ENCODE peak calls at places on chromosomes 2 and 18, in six cellular contexts. M, P, Q, S, A and H are unnamed samples. For H3K27me3 and H3K36me3, the result is how much of the 10 kb centered on the place peaks cover.

GRCh38 chr2:64406407-64406774 is 47.6 kb upstream of the LGALSL start:
- DNase-seq in M (no peak), Q (no peak), P (peak), S (no peak), A (no peak), H (no peak)

GRCh38 chr2:27078267-27079194 is at the start of gene EMILIN1:
- DNase-seq in M (no peak), Q (no peak), P (peak), A (peak), S (peak), H (peak)

GRCh38 chr2:30031184-30031583 is 109.8 kb upstream of the ALK start:
- DNase-seq in S (no peak), M (no peak), Q (no peak), P (no peak), A (no peak), H (no peak)

GRCh38 chr2:238426568-238427434 is at the start of gene ASB1:
- DNase-seq in M (peak), S (peak), Q (peak), P (peak), A (peak), H (peak)

GRCh38 chr2:73999881-74000597 is 15.3 kb downstream of the TET3 start:
- DNase-seq in Q (no peak), S (no peak), P (no peak), A (no peak), M (no peak), H (peak)

GRCh38 chr18:70036771-70037452 is 89.2 kb upstream of the CD226 start:
- DNase-seq in S (no peak), P (no peak), M (peak), Q (no peak), A (no peak), H (no peak)

GRCh38 chr2:157837851-157838441 is 38.2 kb downstream of the ACVR1 start:
- DNase-seq in P (no peak), M (no peak), Q (no peak), S (no peak), A (peak), H (peak)

GRCh38 chr2:37586663-37587409 is 84.6 kb downstream of the CDC42EP3 start:
- DNase-seq in A (no peak), P (no peak), Q (no peak), M (no peak), S (no peak), H (peak)

GRCh38 chr2:100857341-100857740 is 37.4 kb downstream of the NPAS2 start:
- DNase-seq in S (no peak), M (no peak), A (no peak), P (no peak), Q (no peak), H (no peak)

GRCh38 chr2:230773039-230773773 is 60.6 kb downstream of the CAB39 start:
- DNase-seq in P (no peak), M (no peak), S (no peak), Q (no peak), A (no peak), H (no peak)

GRCh38 chr2:138028538-138028937 is 64.3 kb downstream of the HNMT start:
- DNase-seq in P (no peak), S (no peak), Q (no peak), M (no peak), A (no peak), H (no peak)

GRCh38 chr2:8692783-8693768 is 11.2 kb downstream of the ID2 start:
- DNase-seq in P (peak), M (peak), A (peak), Q (no peak), S (peak), H (no peak)

GRCh38 chr2:84481702-84482101 is 22.6 kb upstream of the SUCLG1 start:
- DNase-seq in Q (peak), P (no peak), S (no peak), A (no peak), M (no peak), H (no peak)

GRCh38 chr2:109148347-109148746 is 19.3 kb downstream of the SH3RF3 start:
- DNase-seq in S (no peak), M (peak), A (no peak), P (no peak), Q (no peak), H (no peak)

GRCh38 chr2:287471-287885 is 413 bp downstream of the ALKAL2 start:
- DNase-seq in P (peak), M (no peak), S (peak), A (no peak), Q (no peak), H (peak)

GRCh38 chr2:37156071-37156856 is 516 bp downstream of the EIF2AK2 start:
- DNase-seq in P (peak), S (peak), M (peak), Q (peak), A (peak), H (peak)

GRCh38 chr18:23226386-23226785 is 91.1 kb downstream of the CABLES1 start:
- DNase-seq in S (no peak), M (no peak), P (no peak), Q (no peak), A (no peak), H (peak)

GRCh38 chr18:42131044-42131939 is 176.3 kb downstream of the PIK3C3 start:
- DNase-seq in S (no peak), A (no peak), Q (no peak), P (no peak), M (no peak), H (no peak)

GRCh38 chr18:52077251-52077983 is 262.6 kb upstream of the DCC start:
- DNase-seq in S (no peak), A (no peak), P (no peak), M (no peak), Q (no peak), H (no peak)

GRCh38 chr2:239807568-239807967 is 217.6 kb downstream of the NDUFA10 start:
- DNase-seq in S (no peak), Q (no peak), A (no peak), M (no peak), P (peak), H (no peak)

GRCh38 chr2:209872675-209873074 is 101.0 kb downstream of the UNC80 start:
- DNase-seq in A (peak), S (no peak), M (no peak), Q (no peak), P (peak), H (peak)

GRCh38 chr2:135916232-135916631 is 40.0 kb upstream of the MCM6 start:
- DNase-seq in P (no peak), S (no peak), M (peak), A (no peak), Q (no peak), H (no peak)

GRCh38 chr18:55229682-55230081 is 270.4 kb upstream of the CCDC68 start:
- DNase-seq in S (no peak), A (no peak), P (no peak), Q (no peak), M (no peak), H (no peak)

GRCh38 chr2:233350708-233351107 is 3.6 kb upstream of the DGKD start:
- DNase-seq in P (no peak), A (no peak), Q (peak), S (no peak), M (no peak), H (peak)

GRCh38 chr2:28610583-28611201 is 114.8 kb downstream of the PLB1 start:
- DNase-seq in M (no peak), A (no peak), Q (no peak), P (peak), S (peak), H (peak)

GRCh38 chr18:29181151-29181901 is 1004.4 kb upstream of the CDH2 start:
- DNase-seq in A (no peak), Q (no peak), S (peak), P (no peak), M (no peak), H (peak)

GRCh38 chr2:26885651-26886329 is 37.9 kb downstream of the DPYSL5 start:
- DNase-seq in A (no peak), Q (no peak), S (no peak), M (no peak), P (no peak), H (no peak)

GRCh38 chr2:145123606-145124005 is 603.7 kb upstream of the ZEB2 start:
- DNase-seq in S (peak), M (no peak), P (peak), Q (no peak), A (peak), H (peak)

DNA sequence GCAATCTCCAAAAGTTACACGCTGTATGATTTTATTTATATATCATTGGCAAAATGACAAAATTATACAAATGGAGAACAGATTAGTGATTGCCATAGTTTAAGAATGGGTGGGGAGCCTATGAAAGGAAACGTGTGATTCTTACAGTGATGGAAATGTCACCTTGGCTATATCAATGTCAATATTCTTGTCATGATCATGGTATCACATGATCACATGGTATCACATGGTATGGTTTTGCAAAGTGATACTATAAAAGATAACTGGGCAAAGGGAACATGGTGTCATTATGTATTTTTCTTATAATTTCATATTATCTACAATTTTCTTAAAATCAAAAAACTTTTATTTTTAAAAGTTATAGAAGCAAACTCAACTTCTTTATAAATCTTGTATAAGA is 606.2 kb upstream of the ZEB2 start:
- DNase-seq in S (no peak), A (no peak), Q (no peak), M (no peak), P (no peak), H (no peak)
- H3K4me3 ChIP-seq in S (no peak), A (no peak), Q (no peak), M (no peak), P (no peak), H (no peak)

GRCh38 chr2:35803133-35803532 is 552.4 kb upstream of the CRIM1 start:
- DNase-seq in M (no peak), S (no peak), P (no peak), Q (no peak), A (no peak), H (no peak)
- H3K27me3 ChIP-seq in M (under half), S (under half), P (under half), Q (under half), A (under half), H (under half)

DNA sequence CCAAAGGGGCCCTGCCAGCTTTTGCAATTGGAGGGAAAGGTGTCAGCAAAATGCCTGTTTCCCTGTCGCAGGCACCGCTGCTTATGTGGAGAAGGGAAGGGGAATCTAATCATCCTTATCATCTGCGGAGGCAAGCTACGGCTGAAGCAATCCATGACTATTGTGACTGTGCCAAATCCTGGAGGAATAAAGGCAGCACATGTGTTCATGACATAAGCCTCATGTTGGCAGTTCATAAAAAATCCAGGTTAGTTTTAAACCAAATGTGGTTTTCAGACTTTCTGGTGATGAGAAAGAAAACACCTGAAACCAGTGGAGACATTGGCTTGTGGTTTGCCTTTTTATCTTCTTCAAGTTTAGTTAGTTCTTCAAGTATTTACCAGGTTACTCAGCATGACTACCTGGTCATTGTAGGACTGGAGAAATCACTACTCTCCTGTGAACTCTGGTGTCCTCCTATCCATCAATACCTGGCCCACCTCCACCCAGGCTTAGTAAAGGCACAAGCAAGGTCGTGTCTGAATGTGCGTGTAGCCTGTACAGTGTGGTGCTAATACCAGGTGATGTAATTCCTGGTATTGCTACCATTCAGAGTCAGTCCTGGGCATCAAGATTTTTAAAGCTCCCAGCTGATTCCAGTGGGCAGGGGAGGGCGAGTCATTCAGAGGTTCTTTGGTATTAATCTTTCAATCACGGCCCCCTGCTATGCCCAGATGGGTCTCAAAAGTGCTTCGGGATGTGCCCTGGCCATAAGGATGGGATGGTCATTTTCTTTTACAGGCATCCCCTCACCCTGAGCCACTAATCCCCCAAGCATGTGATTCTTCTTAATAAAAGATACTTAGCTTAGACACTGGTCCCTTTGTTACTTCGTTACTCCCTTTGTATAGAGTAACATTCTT is 96.8 kb downstream of the TGFA start:
- DNase-seq in A (no peak), S (no peak), P (no peak), M (no peak), Q (no peak), H (no peak)
- H3K36me3 ChIP-seq in A (under half), S (under half), P (under half), M (under half), Q (under half), H (under half)

DNA sequence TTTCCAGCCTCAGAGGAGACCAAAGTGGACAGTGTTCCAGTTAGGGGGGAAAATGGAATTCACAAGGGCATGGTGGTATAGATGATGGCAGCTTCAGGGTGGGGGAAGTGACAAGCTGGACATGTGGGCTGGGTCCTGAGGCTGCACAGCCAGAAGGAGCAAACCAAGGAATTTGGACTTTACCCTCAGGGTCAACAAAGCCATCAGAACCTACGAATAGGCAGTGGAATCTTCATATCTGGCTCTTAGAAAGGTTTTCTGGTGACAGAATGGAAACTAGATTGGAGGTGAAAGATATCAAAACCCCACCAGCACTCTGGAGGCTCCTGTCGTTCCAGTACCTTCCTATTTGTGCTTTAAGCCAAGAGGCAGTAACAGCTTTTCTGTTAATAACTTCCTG is 127.1 kb downstream of the SETBP1 start:
- DNase-seq in A (no peak), P (no peak), M (no peak), S (no peak), Q (no peak), H (no peak)
- H3K4me3 ChIP-seq in A (no peak), P (no peak), M (no peak), S (no peak), Q (no peak), H (no peak)